ENCODE peak calls at places on chromosomes 16 and 17, in six cellular contexts. E is NCI-H2081, X is cardiac muscle cell, P is ACHN, Z is AG04450, W is cerebellar cortex. N is an unnamed sample.

GRCh38 chr16:53886482-53887378 is 182.8 kb downstream of the FTO start:
- DNase-seq in E (no peak), X (no peak), P (no peak), Z (no peak), W (no peak), N (no peak)

GRCh38 chr16:46783800-46784199 is 35.7 kb upstream of the MYLK3 start:
- DNase-seq in E (no peak), X (no peak), P (no peak), Z (no peak), W (no peak), N (no peak)

GRCh38 chr17:8226536-8227237 is 16.3 kb upstream of the AURKB start:
- DNase-seq in E (no peak), X (peak; percentile 93), P (peak; percentile 94), Z (peak; percentile 78), W (peak; percentile 91), N (peak; percentile 51)

GRCh38 chr17:61253293-61253801 is 146.3 kb upstream of the TBX2 start:
- DNase-seq in E (no peak), X (peak; percentile 66), P (no peak), Z (no peak), W (no peak), N (no peak)

GRCh38 chr16:88063201-88063773 is 112.1 kb downstream of the BANP start:
- DNase-seq in E (no peak), X (peak; percentile 82), P (peak; percentile 19), Z (peak; percentile 42), W (peak; percentile 18), N (no peak)

GRCh38 chr16:6602401-6602800 is 730.2 kb upstream of the RBFOX1 start:
- DNase-seq in E (no peak), X (no peak), P (no peak), Z (no peak), W (peak; percentile 98), N (no peak)

GRCh38 chr17:6456321-6456720 is 12.1 kb downstream of the PIMREG start:
- DNase-seq in E (no peak), X (no peak), P (no peak), Z (no peak), W (no peak), N (no peak)

GRCh38 chr16:13390093-13390985 is 488.9 kb downstream of the SHISA9 start:
- DNase-seq in E (no peak), X (no peak), P (peak; percentile 28), Z (no peak), W (no peak), N (no peak)

GRCh38 chr16:49434733-49435132 is 61.1 kb downstream of the C16orf78 start:
- DNase-seq in E (no peak), X (no peak), P (no peak), Z (no peak), W (no peak), N (no peak)

N was measured in B cell.